ENCODE peak calls at places on chromosomes 7 and 10, in four cellular contexts. One of them, this sample, is unnamed.

GRCh38 chr7:111183373-111183772 is 92.4 kb downstream of the LRRN3 start:
- DNase-seq in activated effector memory CD4-positive, alpha-beta T cell treated with anti-CD3 and anti-CD28 coated beads, Interleukin-2, amount 50 U/mL, for 16 hours: no peak
- DNase-seq in HTR-8/SVneo: no peak
- DNase-seq in HEK293T: no peak
- DNase-seq in this sample: no peak

GRCh38 chr10:110324201-110324804 is 19.6 kb upstream of the SMNDC1 start:
- DNase-seq in activated effector memory CD4-positive, alpha-beta T cell treated with anti-CD3 and anti-CD28 coated beads, Interleukin-2, amount 50 U/mL, for 16 hours: no peak
- DNase-seq in HTR-8/SVneo: no peak
- DNase-seq in HEK293T: no peak
- DNase-seq in this sample: no peak

GRCh38 chr7:116582164-116582732 is 57.4 kb downstream of the CAV1 start:
- DNase-seq in activated effector memory CD4-positive, alpha-beta T cell treated with anti-CD3 and anti-CD28 coated beads, Interleukin-2, amount 50 U/mL, for 16 hours: no peak
- DNase-seq in HTR-8/SVneo: no peak
- DNase-seq in HEK293T: no peak
- DNase-seq in this sample: no peak

GRCh38 chr7:154587812-154588211 is 415.1 kb downstream of the PAXIP1 start:
- DNase-seq in activated effector memory CD4-positive, alpha-beta T cell treated with anti-CD3 and anti-CD28 coated beads, Interleukin-2, amount 50 U/mL, for 16 hours: no peak
- DNase-seq in HTR-8/SVneo: no peak
- DNase-seq in HEK293T: peak; percentile 4
- DNase-seq in this sample: no peak

GRCh38 chr7:33883566-33883965 is 21.8 kb upstream of the BMPER start:
- DNase-seq in activated effector memory CD4-positive, alpha-beta T cell treated with anti-CD3 and anti-CD28 coated beads, Interleukin-2, amount 50 U/mL, for 16 hours: no peak
- DNase-seq in HTR-8/SVneo: no peak
- DNase-seq in HEK293T: no peak
- DNase-seq in this sample: no peak

GRCh38 chr10:117399341-117400196 is 24.3 kb upstream of the PDZD8 start:
- DNase-seq in activated effector memory CD4-positive, alpha-beta T cell treated with anti-CD3 and anti-CD28 coated beads, Interleukin-2, amount 50 U/mL, for 16 hours: no peak
- DNase-seq in HTR-8/SVneo: no peak
- DNase-seq in HEK293T: no peak
- DNase-seq in this sample: no peak

GRCh38 chr7:14507617-14508016 is 394.9 kb downstream of the DGKB start:
- DNase-seq in activated effector memory CD4-positive, alpha-beta T cell treated with anti-CD3 and anti-CD28 coated beads, Interleukin-2, amount 50 U/mL, for 16 hours: no peak
- DNase-seq in HTR-8/SVneo: peak; percentile 4
- DNase-seq in HEK293T: no peak
- DNase-seq in this sample: no peak

GRCh38 chr7:159097661-159098423 is 46.8 kb downstream of the VIPR2 start:
- DNase-seq in activated effector memory CD4-positive, alpha-beta T cell treated with anti-CD3 and anti-CD28 coated beads, Interleukin-2, amount 50 U/mL, for 16 hours: peak; percentile 38
- DNase-seq in HTR-8/SVneo: no peak
- DNase-seq in HEK293T: no peak
- DNase-seq in this sample: peak; percentile 76

GRCh38 chr7:81944103-81944502 is 174.3 kb upstream of the HGF start:
- DNase-seq in activated effector memory CD4-positive, alpha-beta T cell treated with anti-CD3 and anti-CD28 coated beads, Interleukin-2, amount 50 U/mL, for 16 hours: no peak
- DNase-seq in HTR-8/SVneo: no peak
- DNase-seq in HEK293T: no peak
- DNase-seq in this sample: no peak

GRCh38 chr10:80596391-80597257 is 58.9 kb downstream of the SH2D4B start:
- DNase-seq in activated effector memory CD4-positive, alpha-beta T cell treated with anti-CD3 and anti-CD28 coated beads, Interleukin-2, amount 50 U/mL, for 16 hours: peak; percentile 69
- DNase-seq in HTR-8/SVneo: peak; percentile 45
- DNase-seq in HEK293T: peak; percentile 70
- DNase-seq in this sample: no peak

GRCh38 chr7:88218836-88219605 is 817 bp downstream of the SRI start:
- DNase-seq in activated effector memory CD4-positive, alpha-beta T cell treated with anti-CD3 and anti-CD28 coated beads, Interleukin-2, amount 50 U/mL, for 16 hours: peak; percentile 73
- DNase-seq in HTR-8/SVneo: peak; percentile 29
- DNase-seq in HEK293T: peak; percentile 54
- DNase-seq in this sample: peak; percentile 86

GRCh38 chr7:1361016-1361755 is 98.1 kb downstream of the MICALL2 start:
- DNase-seq in activated effector memory CD4-positive, alpha-beta T cell treated with anti-CD3 and anti-CD28 coated beads, Interleukin-2, amount 50 U/mL, for 16 hours: no peak
- DNase-seq in HTR-8/SVneo: no peak
- DNase-seq in HEK293T: no peak
- DNase-seq in this sample: peak; percentile 56

GRCh38 chr7:64793106-64793755 is 997 bp upstream of the ZNF138 start:
- DNase-seq in activated effector memory CD4-positive, alpha-beta T cell treated with anti-CD3 and anti-CD28 coated beads, Interleukin-2, amount 50 U/mL, for 16 hours: no peak
- DNase-seq in HTR-8/SVneo: no peak
- DNase-seq in HEK293T: no peak
- DNase-seq in this sample: no peak

GRCh38 chr7:138125119-138125518 is 48.9 kb downstream of the AKR1D1 start:
- DNase-seq in activated effector memory CD4-positive, alpha-beta T cell treated with anti-CD3 and anti-CD28 coated beads, Interleukin-2, amount 50 U/mL, for 16 hours: no peak
- DNase-seq in HTR-8/SVneo: no peak
- DNase-seq in HEK293T: no peak
- DNase-seq in this sample: no peak